ENCODE peak calls at places on chromosomes 1 and 21, in six cellular contexts. One of them, this sample, is unnamed.

GRCh38 chr1:2789164-2789985 is 12.1 kb downstream of the TTC34 start:
- DNase-seq in keratinocyte: no peak
- DNase-seq in psoas muscle: peak; percentile 4
- DNase-seq in small intestine: no peak
- DNase-seq in naive thymus-derived CD4-positive, alpha-beta T cell: no peak
- DNase-seq in heart left ventricle: no peak
- DNase-seq in this sample: no peak

GRCh38 chr1:81660286-81660685 is 140.4 kb upstream of the ADGRL2 start:
- DNase-seq in psoas muscle: no peak
- DNase-seq in naive thymus-derived CD4-positive, alpha-beta T cell: no peak
- DNase-seq in keratinocyte: no peak
- DNase-seq in small intestine: no peak
- DNase-seq in heart left ventricle: no peak
- DNase-seq in this sample: no peak

GRCh38 chr1:46692806-46693770 is 21.4 kb downstream of the TEX38 start:
- DNase-seq in keratinocyte: no peak
- DNase-seq in heart left ventricle: no peak
- DNase-seq in small intestine: no peak
- DNase-seq in psoas muscle: no peak
- DNase-seq in naive thymus-derived CD4-positive, alpha-beta T cell: no peak
- DNase-seq in this sample: no peak

GRCh38 chr1:218390625-218391024 is 45.5 kb downstream of the TGFB2 start:
- DNase-seq in small intestine: peak; percentile 7
- DNase-seq in heart left ventricle: no peak
- DNase-seq in psoas muscle: no peak
- DNase-seq in naive thymus-derived CD4-positive, alpha-beta T cell: no peak
- DNase-seq in keratinocyte: no peak
- DNase-seq in this sample: no peak

GRCh38 chr1:2003564-2004131 is at the start of gene CFAP74:
- DNase-seq in psoas muscle: no peak
- DNase-seq in small intestine: no peak
- DNase-seq in naive thymus-derived CD4-positive, alpha-beta T cell: no peak
- DNase-seq in keratinocyte: no peak
- DNase-seq in heart left ventricle: no peak
- DNase-seq in this sample: no peak

GRCh38 chr1:246372502-246372901 is 134.6 kb downstream of the SMYD3 start:
- DNase-seq in psoas muscle: no peak
- DNase-seq in naive thymus-derived CD4-positive, alpha-beta T cell: no peak
- DNase-seq in small intestine: no peak
- DNase-seq in heart left ventricle: no peak
- DNase-seq in keratinocyte: no peak
- DNase-seq in this sample: no peak

GRCh38 chr1:161721738-161722343 is 497 bp downstream of the FCRLB start:
- DNase-seq in small intestine: no peak
- DNase-seq in naive thymus-derived CD4-positive, alpha-beta T cell: no peak
- DNase-seq in heart left ventricle: no peak
- DNase-seq in keratinocyte: no peak
- DNase-seq in psoas muscle: no peak
- DNase-seq in this sample: no peak

GRCh38 chr1:184191181-184191601 is 139.7 kb downstream of the TSEN15 start:
- DNase-seq in heart left ventricle: peak; percentile 36
- DNase-seq in keratinocyte: no peak
- DNase-seq in naive thymus-derived CD4-positive, alpha-beta T cell: no peak
- DNase-seq in small intestine: peak; percentile 7
- DNase-seq in psoas muscle: peak; percentile 54
- DNase-seq in this sample: peak; percentile 77

GRCh38 chr1:21816602-21817302 is 4.7 kb downstream of the LDLRAD2 start:
- DNase-seq in naive thymus-derived CD4-positive, alpha-beta T cell: no peak
- DNase-seq in small intestine: peak; percentile 60
- DNase-seq in heart left ventricle: no peak
- DNase-seq in psoas muscle: no peak
- DNase-seq in keratinocyte: no peak
- DNase-seq in this sample: no peak

GRCh38 chr1:30044745-30045144 is 678.6 kb downstream of the MATN1 start:
- DNase-seq in naive thymus-derived CD4-positive, alpha-beta T cell: no peak
- DNase-seq in psoas muscle: no peak
- DNase-seq in keratinocyte: no peak
- DNase-seq in small intestine: no peak
- DNase-seq in heart left ventricle: no peak
- DNase-seq in this sample: no peak

GRCh38 chr1:204975568-204976235 is 67.3 kb upstream of the CNTN2 start:
- DNase-seq in small intestine: peak; percentile 52
- DNase-seq in psoas muscle: no peak
- DNase-seq in heart left ventricle: peak; percentile 35
- DNase-seq in keratinocyte: no peak
- DNase-seq in naive thymus-derived CD4-positive, alpha-beta T cell: peak; percentile 40
- DNase-seq in this sample: no peak

GRCh38 chr21:38850277-38850951 is 44.7 kb downstream of the ETS2 start:
- DNase-seq in naive thymus-derived CD4-positive, alpha-beta T cell: no peak
- DNase-seq in keratinocyte: no peak
- DNase-seq in psoas muscle: no peak
- DNase-seq in heart left ventricle: no peak
- DNase-seq in small intestine: no peak
- DNase-seq in this sample: no peak

GRCh38 chr1:116006486-116006964 is 30.2 kb downstream of the SLC22A15 start:
- DNase-seq in psoas muscle: no peak
- DNase-seq in naive thymus-derived CD4-positive, alpha-beta T cell: peak; percentile 30
- DNase-seq in keratinocyte: no peak
- DNase-seq in heart left ventricle: no peak
- DNase-seq in small intestine: peak; percentile 63
- DNase-seq in this sample: no peak

GRCh38 chr1:240706150-240706904 is 94.4 kb upstream of the GREM2 start:
- DNase-seq in small intestine: no peak
- DNase-seq in keratinocyte: no peak
- DNase-seq in heart left ventricle: no peak
- DNase-seq in psoas muscle: no peak
- DNase-seq in naive thymus-derived CD4-positive, alpha-beta T cell: no peak
- DNase-seq in this sample: no peak

GRCh38 chr1:219153741-219154140 is 19.9 kb upstream of the LYPLAL1 start:
- DNase-seq in heart left ventricle: no peak
- DNase-seq in naive thymus-derived CD4-positive, alpha-beta T cell: no peak
- DNase-seq in psoas muscle: no peak
- DNase-seq in keratinocyte: no peak
- DNase-seq in small intestine: no peak
- DNase-seq in this sample: no peak

GRCh38 chr1:8121261-8122159 is 95.4 kb upstream of the ERRFI1 start:
- DNase-seq in naive thymus-derived CD4-positive, alpha-beta T cell: no peak
- DNase-seq in keratinocyte: no peak
- DNase-seq in heart left ventricle: no peak
- DNase-seq in psoas muscle: peak; percentile 46
- DNase-seq in small intestine: peak; percentile 32
- DNase-seq in this sample: peak; percentile 76

GRCh38 chr1:40392206-40392605 is 18.7 kb downstream of the SMAP2 start:
- DNase-seq in small intestine: no peak
- DNase-seq in psoas muscle: no peak
- DNase-seq in heart left ventricle: no peak
- DNase-seq in keratinocyte: no peak
- DNase-seq in naive thymus-derived CD4-positive, alpha-beta T cell: no peak
- DNase-seq in this sample: no peak

GRCh38 chr21:37837381-37837780 is 78.9 kb downstream of the KCNJ6 start:
- DNase-seq in keratinocyte: no peak
- DNase-seq in psoas muscle: no peak
- DNase-seq in heart left ventricle: no peak
- DNase-seq in small intestine: no peak
- DNase-seq in naive thymus-derived CD4-positive, alpha-beta T cell: no peak
- DNase-seq in this sample: no peak

DNA sequence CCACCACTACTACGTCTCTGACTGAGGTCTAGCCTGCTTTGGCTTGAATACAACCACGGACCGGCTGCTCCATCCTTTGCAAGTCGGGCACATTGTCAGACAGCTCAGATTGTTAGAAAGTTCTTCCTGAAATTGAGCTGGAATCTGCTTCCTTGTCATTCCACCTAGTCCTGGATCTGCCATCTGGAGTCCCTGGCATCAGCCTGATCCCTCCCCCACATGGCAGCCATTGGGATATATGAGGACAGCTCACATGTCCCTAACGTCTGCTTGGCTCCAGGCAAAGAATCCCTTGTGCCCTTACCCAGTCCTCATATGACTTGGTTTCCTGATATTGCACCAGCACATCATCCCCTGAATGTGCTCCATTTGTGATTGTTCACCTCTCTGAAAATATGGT is 56.3 kb upstream of the SYT6 start:
- DNase-seq in heart left ventricle: no peak
- DNase-seq in keratinocyte: no peak
- DNase-seq in psoas muscle: no peak
- DNase-seq in naive thymus-derived CD4-positive, alpha-beta T cell: no peak
- DNase-seq in small intestine: no peak
- DNase-seq in this sample: no peak
- H3K27me3 ChIP-seq in heart left ventricle: peaks cover 8% of the 10 kb centered on the region
- H3K27me3 ChIP-seq in keratinocyte: peaks cover 34% of the 10 kb centered on the region
- H3K27me3 ChIP-seq in psoas muscle: peaks cover 1% of the 10 kb centered on the region
- H3K27me3 ChIP-seq in naive thymus-derived CD4-positive, alpha-beta T cell: peaks cover 5% of the 10 kb centered on the region
- H3K27me3 ChIP-seq in small intestine: peaks cover 10% of the 10 kb centered on the region
- H3K27me3 ChIP-seq in this sample: no peaks in the 10 kb centered on the region

DNA sequence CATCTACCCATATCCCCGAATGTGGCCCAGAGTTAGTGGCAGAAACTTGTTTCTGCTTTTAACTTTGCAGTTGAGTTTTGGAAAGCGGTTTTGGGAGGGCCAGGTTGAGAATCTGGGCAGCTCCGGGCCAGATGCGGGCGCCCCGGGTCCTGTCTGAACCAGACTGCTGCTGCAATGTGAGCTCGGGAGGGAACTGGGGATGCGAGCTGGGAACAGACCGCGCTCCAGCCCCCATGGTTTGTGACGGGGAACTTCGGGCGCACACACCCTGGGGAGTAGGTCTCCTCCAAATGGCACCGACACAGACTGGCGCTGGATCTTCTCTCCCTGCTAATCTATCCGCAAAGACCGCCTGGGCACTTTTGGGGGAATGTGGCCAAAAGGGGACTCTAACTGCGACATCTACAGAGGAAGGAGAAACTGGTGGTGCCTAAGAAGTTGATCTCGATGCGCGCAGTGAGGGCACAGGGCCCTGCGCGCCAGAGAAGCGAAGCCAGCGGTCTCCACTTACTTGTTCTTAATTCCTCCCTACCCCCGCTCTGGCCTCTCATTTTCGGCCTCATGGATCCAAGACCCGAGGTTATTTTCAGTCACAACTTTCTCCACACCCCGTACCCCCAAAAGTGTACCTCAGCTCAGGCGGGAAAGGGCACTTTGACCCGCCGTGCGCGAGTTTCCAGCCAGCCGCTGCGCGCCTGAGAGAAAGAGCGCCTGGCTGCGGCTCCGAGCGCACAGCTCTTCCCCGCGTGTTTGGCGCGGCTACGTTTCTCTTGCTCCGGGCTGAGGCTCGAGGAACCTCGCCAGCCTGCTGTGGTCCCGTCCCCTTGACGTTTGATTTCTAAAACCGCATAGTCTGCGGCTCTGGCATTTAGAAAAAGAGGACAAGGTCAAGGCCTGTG is 411.0 kb upstream of the ESRRG start:
- DNase-seq in heart left ventricle: no peak
- DNase-seq in psoas muscle: no peak
- DNase-seq in keratinocyte: no peak
- DNase-seq in naive thymus-derived CD4-positive, alpha-beta T cell: no peak
- DNase-seq in small intestine: no peak
- DNase-seq in this sample: no peak
- H3K27me3 ChIP-seq in heart left ventricle: peaks cover 26% of the 10 kb centered on the region
- H3K27me3 ChIP-seq in psoas muscle: peaks cover 9% of the 10 kb centered on the region
- H3K27me3 ChIP-seq in keratinocyte: peaks cover 73% of the 10 kb centered on the region
- H3K27me3 ChIP-seq in naive thymus-derived CD4-positive, alpha-beta T cell: no peaks in the 10 kb centered on the region
- H3K27me3 ChIP-seq in small intestine: peaks cover 36% of the 10 kb centered on the region
- H3K27me3 ChIP-seq in this sample: peaks cover 2% of the 10 kb centered on the region

GRCh38 chr1:47738560-47739182 is 258.5 kb downstream of the TRABD2B start:
- DNase-seq in small intestine: peak; percentile 45
- DNase-seq in naive thymus-derived CD4-positive, alpha-beta T cell: no peak
- DNase-seq in psoas muscle: peak; percentile 45
- DNase-seq in heart left ventricle: peak; percentile 40
- DNase-seq in keratinocyte: no peak
- DNase-seq in this sample: peak; percentile 64
- H3K27me3 ChIP-seq in small intestine: peaks cover 5% of the 10 kb centered on the region
- H3K27me3 ChIP-seq in naive thymus-derived CD4-positive, alpha-beta T cell: no peaks in the 10 kb centered on the region
- H3K27me3 ChIP-seq in psoas muscle: peaks cover 3% of the 10 kb centered on the region
- H3K27me3 ChIP-seq in heart left ventricle: peaks cover 10% of the 10 kb centered on the region
- H3K27me3 ChIP-seq in keratinocyte: no peaks in the 10 kb centered on the region
- H3K27me3 ChIP-seq in this sample: no peaks in the 10 kb centered on the region

DNA sequence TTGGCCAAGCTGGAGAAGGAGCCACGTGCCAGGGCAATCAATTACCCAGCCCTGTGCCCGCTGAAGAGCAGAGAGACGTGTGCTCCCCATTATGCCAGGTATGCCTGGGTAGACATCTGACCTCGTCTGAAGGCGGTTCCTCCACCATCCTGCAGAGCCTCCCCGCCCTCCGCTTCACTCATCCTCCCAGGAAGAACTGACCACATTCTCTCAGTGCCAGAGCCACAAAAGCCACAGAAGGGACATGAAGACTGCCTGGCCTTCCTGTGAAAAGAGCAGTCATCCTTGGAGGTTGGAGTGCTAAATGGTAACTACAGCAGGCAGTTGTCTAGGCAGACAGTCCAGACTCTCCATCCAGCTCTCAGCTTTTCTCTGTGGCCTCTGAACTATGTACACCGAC is 12.0 kb downstream of the SYT2 start:
- DNase-seq in keratinocyte: no peak
- DNase-seq in small intestine: no peak
- DNase-seq in psoas muscle: no peak
- DNase-seq in heart left ventricle: no peak
- DNase-seq in naive thymus-derived CD4-positive, alpha-beta T cell: no peak
- DNase-seq in this sample: no peak
- H3K27me3 ChIP-seq in keratinocyte: peaks cover 11% of the 10 kb centered on the region
- H3K27me3 ChIP-seq in small intestine: peaks cover 7% of the 10 kb centered on the region
- H3K27me3 ChIP-seq in psoas muscle: peaks cover 7% of the 10 kb centered on the region
- H3K27me3 ChIP-seq in heart left ventricle: peaks cover 3% of the 10 kb centered on the region
- H3K27me3 ChIP-seq in naive thymus-derived CD4-positive, alpha-beta T cell: no peaks in the 10 kb centered on the region
- H3K27me3 ChIP-seq in this sample: no peaks in the 10 kb centered on the region

GRCh38 chr21:46327711-46328110 is 3.8 kb downstream of the PCNT start:
- DNase-seq in keratinocyte: no peak
- DNase-seq in naive thymus-derived CD4-positive, alpha-beta T cell: no peak
- DNase-seq in heart left ventricle: no peak
- DNase-seq in small intestine: no peak
- DNase-seq in psoas muscle: no peak
- DNase-seq in this sample: no peak
- H3K27me3 ChIP-seq in keratinocyte: no peaks in the 10 kb centered on the region
- H3K27me3 ChIP-seq in naive thymus-derived CD4-positive, alpha-beta T cell: no peaks in the 10 kb centered on the region
- H3K27me3 ChIP-seq in heart left ventricle: no peaks in the 10 kb centered on the region
- H3K27me3 ChIP-seq in small intestine: no peaks in the 10 kb centered on the region
- H3K27me3 ChIP-seq in psoas muscle: no peaks in the 10 kb centered on the region
- H3K27me3 ChIP-seq in this sample: no peaks in the 10 kb centered on the region